ENCODE peak calls at places on chromosomes 2 and 18, in seven cellular contexts. G is right atrium auricular region, E is ovary, L is IMR-90, K is fibroblast of the aortic adventitia, C is mammary epithelial cell, U is PC-9. W is an unnamed sample.

GRCh38 chr2:40554665-40555294 is 102.9 kb upstream of the SLC8A1 start:
- DNase-seq in G (peak), E (peak), L (peak), K (peak), C (peak), U (peak), W (peak)

GRCh38 chr2:62660582-62661262 is 44.8 kb upstream of the EHBP1 start:
- DNase-seq in G (no peak), E (no peak), L (peak), K (peak), C (peak), U (peak), W (peak)

GRCh38 chr2:9191044-9191481 is 15.5 kb upstream of the ASAP2 start:
- DNase-seq in G (peak), E (peak), L (peak), K (peak), C (peak), U (no peak), W (no peak)

GRCh38 chr2:181164699-181165098 is 184.3 kb downstream of the UBE2E3 start:
- DNase-seq in G (no peak), E (no peak), L (no peak), K (no peak), C (no peak), U (no peak), W (no peak)

GRCh38 chr2:129823044-129823443 is 156.4 kb upstream of the RAB6C start:
- DNase-seq in G (no peak), E (no peak), L (no peak), K (no peak), C (no peak), U (no peak), W (no peak)

GRCh38 chr18:44518091-44518490 is 162.6 kb upstream of the SETBP1 start:
- DNase-seq in G (no peak), E (no peak), L (no peak), K (peak), C (peak), U (no peak), W (peak)

GRCh38 chr2:33268246-33268831 is 208.1 kb upstream of the RASGRP3 start:
- DNase-seq in G (no peak), E (no peak), L (no peak), K (peak), C (no peak), U (no peak), W (no peak)

GRCh38 chr2:232781765-232782164 is 5.4 kb upstream of the KCNJ13 start:
- DNase-seq in G (no peak), E (no peak), L (peak), K (peak), C (peak), U (peak), W (peak)

GRCh38 chr2:11520092-11520693 is 13.7 kb upstream of the GREB1 start:
- DNase-seq in G (no peak), E (no peak), L (no peak), K (no peak), C (no peak), U (no peak), W (no peak)

GRCh38 chr2:80454628-80455027 is 150.1 kb upstream of the LRRTM1 start:
- DNase-seq in G (no peak), E (no peak), L (no peak), K (no peak), C (no peak), U (no peak), W (no peak)

GRCh38 chr18:75473316-75473715 is 45.8 kb upstream of the SMIM21 start:
- DNase-seq in G (no peak), E (no peak), L (no peak), K (peak), C (no peak), U (no peak), W (no peak)

GRCh38 chr2:235766206-235766794 is 272.5 kb downstream of the AGAP1 start:
- DNase-seq in G (peak), E (no peak), L (peak), K (peak), C (peak), U (peak), W (peak)

DNA sequence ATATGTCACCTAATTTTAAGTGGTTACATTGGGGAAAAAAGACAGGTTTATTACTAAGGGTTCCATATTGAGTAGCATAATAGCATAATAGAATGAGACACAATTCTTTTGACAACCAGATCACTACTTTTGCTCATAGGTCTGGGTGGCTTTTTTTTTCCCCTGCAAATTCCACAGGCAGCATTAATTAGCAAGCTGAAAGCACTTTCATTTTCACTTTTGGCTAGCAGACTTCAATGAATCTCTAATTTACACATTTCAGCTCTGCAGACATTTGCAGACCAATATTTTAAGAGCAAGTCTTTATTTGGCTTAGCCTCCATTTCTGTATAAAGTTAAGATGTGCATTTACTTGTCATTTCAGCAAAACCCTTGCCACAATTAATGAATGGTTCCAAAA is 185.5 kb downstream of the NOL4 start:
- DNase-seq in G (no peak), E (no peak), L (no peak), K (no peak), C (no peak), U (no peak), W (no peak)
- H3K4me3 ChIP-seq in G (no peak), E (no peak), L (no peak), K (no peak), C (no peak), U (peak), W (no peak)

GRCh38 chr2:101725515-101726192 is 28.1 kb downstream of the MAP4K4 start:
- DNase-seq in G (no peak), E (no peak), L (no peak), K (no peak), C (no peak), U (no peak), W (no peak)
- TF ChIP-seq CTCF in G (no peak), E (no peak), L (peak), K (no peak), C (no peak), U (no peak), W (no peak)

DNA sequence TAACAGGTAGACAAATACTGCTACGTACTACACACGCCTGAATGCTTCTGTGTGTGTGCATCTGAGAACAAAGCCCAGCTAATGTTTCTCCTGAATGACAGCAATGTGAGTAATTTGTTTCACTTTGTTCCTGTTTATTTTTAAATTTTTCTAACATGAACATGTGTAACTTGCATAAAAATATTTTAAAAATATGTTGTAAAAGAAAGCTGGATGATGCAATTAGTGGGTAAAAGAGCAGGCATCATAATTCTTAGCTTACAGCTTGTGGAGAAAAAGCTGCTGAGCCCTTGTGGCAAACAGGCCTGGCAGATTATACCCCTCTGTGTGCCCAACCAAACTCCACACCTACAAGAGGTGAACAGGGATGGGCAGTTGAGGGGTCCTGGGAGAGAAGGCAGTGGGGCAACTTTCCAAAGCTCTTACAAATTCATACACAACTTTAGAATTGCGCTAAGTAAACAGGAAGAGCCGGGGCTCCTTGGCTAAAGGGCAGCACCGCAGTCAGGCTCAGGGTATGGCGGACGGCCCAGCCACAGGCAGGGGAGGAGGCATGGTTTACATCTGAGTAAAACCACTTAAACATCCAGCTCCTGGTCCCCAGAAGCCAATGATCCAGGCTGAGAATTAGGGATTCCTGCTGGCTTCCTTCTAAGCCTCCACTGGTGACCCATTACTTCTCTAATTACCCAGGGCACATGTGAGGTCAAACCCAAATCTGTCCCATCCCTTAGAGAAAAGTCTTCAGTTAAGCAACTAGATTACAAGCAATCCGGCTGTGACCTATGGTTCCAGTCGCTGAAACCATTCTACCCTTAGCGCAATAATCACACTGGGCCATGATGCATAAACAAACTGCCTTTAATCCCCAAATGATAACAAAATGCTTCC is 14.0 kb downstream of the PXDN start:
- DNase-seq in G (peak), E (no peak), L (peak), K (peak), C (peak), U (peak), W (peak)
- H3K4me3 ChIP-seq in G (no peak), E (no peak), L (no peak), K (no peak), C (no peak), U (peak), W (no peak)

GRCh38 chr2:229417176-229417575 is 146.1 kb upstream of the PID1 start:
- DNase-seq in G (no peak), E (peak), L (no peak), K (peak), C (no peak), U (no peak), W (no peak)

GRCh38 chr2:229417906-229418305 is 146.8 kb upstream of the PID1 start:
- DNase-seq in G (no peak), E (no peak), L (no peak), K (no peak), C (no peak), U (no peak), W (no peak)

GRCh38 chr2:229425573-229425972 is 154.5 kb upstream of the PID1 start:
- DNase-seq in G (no peak), E (no peak), L (no peak), K (no peak), C (no peak), U (no peak), W (peak)

GRCh38 chr2:229419158-229419557 is 148.1 kb upstream of the PID1 start:
- DNase-seq in G (no peak), E (no peak), L (no peak), K (peak), C (no peak), U (no peak), W (no peak)

DNA sequence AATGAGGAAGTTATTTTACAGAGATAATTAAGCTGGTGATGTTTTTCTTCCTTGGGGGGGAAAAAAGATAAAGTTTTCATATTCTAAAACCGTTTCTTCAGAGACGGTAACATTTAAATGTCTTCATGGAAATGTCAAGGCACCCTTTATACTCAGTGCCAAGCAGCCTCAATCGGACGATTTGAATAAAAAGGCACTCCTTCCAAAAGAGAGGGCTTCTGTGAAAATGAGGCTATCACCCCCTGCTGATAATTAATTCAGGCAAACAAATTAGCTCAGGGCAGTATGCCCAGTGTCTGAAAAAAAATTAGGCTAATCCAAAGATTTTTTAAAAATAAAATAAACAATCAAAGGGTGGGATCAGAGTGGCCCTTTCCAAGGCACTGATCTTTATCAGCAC is 150.9 kb upstream of the PID1 start:
- DNase-seq in G (no peak), E (no peak), L (no peak), K (no peak), C (no peak), U (no peak), W (no peak)
- TF ChIP-seq CTCF in G (no peak), E (no peak), L (no peak), K (no peak), C (no peak), U (no peak), W (no peak)

DNA sequence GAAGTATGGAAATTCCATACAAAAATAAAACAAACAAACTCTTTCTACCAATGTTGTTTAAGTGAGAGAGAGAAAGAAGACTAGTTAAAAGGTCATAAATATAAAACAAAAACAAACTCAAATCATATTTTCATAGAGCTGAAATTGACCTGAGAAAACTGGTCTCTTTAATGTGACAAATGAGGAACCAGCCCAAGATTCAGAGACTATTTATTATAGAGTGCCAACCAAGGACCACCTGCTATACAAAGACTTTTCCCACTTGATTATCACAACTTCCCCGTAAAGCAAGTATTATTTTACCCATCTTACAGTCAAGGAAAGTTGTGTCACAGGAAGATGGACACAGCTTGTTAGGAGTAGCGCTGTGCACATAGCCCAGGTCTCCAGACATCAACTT is 13.3 kb downstream of the ANKRD44 start:
- DNase-seq in G (no peak), E (no peak), L (no peak), K (no peak), C (no peak), U (no peak), W (no peak)
- H3K4me3 ChIP-seq in G (no peak), E (no peak), L (no peak), K (no peak), C (no peak), U (no peak), W (no peak)

DNA sequence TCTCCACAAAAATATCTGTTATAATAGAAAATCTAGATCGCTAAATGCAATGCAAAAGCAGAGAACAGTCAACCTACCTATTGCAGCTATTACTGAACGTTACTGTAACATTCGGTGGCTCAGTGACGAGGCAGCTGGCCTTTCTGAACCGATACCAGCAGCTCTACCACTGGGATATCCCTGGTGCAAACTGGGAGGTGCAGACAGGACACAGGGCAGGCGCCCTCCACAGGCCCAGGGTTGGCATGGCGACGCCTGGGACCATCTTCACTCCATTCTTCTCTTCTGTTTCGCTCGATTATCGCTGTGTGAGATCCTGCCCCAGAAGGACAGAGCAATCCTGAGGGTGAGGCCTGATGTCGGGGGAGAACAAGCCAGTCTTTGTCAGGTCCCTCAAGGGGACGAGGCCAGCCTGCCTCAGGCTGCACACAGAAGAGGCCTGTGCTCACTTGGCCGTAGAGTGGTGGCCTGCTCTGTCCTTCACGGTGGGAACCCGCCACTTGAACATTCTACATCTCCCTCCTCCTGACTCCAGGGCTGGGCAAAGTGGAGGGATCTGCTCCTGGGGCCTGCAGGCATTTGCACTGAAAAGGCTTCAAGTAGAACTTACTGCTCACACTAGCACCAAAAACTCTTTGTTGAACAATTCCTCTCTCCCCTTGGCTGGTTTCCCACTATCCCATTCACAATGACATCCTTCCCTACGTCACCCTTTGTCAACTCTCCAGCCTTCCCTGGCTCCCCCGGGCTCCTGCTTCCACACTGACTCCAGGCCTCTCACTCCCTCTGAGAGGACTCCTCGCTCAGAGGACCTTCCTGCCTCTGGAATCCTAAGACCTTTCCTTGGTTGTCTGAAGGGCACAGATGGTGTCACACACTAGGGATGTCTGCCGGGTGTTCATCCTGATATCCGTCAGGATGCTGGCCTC is 49.7 kb downstream of the CYRIA start:
- DNase-seq in G (no peak), E (no peak), L (no peak), K (no peak), C (no peak), U (no peak), W (no peak)
- TF ChIP-seq CTCF in G (no peak), E (no peak), L (no peak), K (no peak), C (no peak), U (no peak), W (no peak)

DNA sequence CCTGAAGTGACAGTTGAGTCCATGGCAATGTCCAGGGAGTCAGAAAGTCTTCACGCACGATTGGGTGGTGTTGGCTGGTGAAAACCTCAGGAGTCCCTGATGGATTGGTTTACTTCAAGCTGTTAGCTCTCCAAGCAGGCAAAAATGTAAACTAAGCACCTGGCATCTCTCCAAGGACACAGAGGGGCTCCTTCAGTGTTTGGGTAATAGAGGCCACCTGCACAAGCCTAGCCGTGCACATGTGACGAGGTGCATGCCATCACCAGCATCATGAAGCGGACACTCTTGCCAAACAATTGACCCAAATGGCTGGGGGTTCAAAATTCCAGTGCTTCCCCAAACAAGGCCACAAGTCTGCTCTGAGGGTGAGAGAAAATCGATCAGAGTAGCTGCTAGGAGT is 104.7 kb upstream of the CD302 start:
- DNase-seq in G (no peak), E (no peak), L (no peak), K (no peak), C (no peak), U (no peak), W (no peak)
- H3K4me3 ChIP-seq in G (no peak), E (no peak), L (no peak), K (no peak), C (no peak), U (no peak), W (no peak)

DNA sequence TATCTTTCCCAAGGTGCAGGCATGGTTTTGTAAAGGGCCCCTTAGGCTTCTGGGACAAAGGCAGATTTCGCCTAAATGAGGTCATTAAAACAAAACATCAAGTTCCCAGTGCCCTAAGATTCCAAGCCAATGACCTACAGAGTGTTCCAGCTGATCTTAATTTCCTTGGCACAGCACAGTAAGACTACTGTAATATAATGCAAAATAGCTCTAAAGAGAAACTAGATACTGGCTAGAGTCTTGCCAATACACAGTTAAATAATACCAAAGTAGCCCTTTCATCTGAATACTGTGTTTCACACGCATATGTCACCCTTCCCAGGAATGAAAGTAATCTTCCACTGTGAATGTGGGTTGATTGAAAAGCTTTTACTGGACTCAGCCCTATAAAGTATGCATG is 14.7 kb downstream of the GRB14 start:
- DNase-seq in G (no peak), E (no peak), L (no peak), K (peak), C (no peak), U (no peak), W (no peak)
- TF ChIP-seq CTCF in G (no peak), E (no peak), L (no peak), K (no peak), C (no peak), U (no peak), W (no peak)

W was measured in epithelial cell of esophagus.